ENCODE peak calls at places on chromosomes 11 and 22, in eight cellular contexts. Z, I, K, C, W, L, R and O are unnamed samples.

GRCh38 chr22:50002791-50003190 is 9.8 kb downstream of the IL17REL start:
- DNase-seq in K (no peak), L (no peak), C (no peak), R (no peak), Z (no peak), I (no peak), W (no peak), O (no peak)

GRCh38 chr11:6636480-6636879 is 17.3 kb upstream of the TPP1 start:
- DNase-seq in R (no peak), W (no peak), L (no peak), C (no peak), I (no peak), K (no peak), Z (no peak), O (no peak)

GRCh38 chr22:45574069-45574703 is 71.5 kb downstream of the FBLN1 start:
- DNase-seq in L (no peak), K (no peak), W (no peak), I (no peak), R (no peak), Z (peak), C (no peak), O (no peak)

GRCh38 chr11:12556155-12556554 is 118.1 kb upstream of the TEAD1 start:
- DNase-seq in I (no peak), Z (no peak), L (no peak), R (no peak), K (no peak), C (no peak), W (no peak), O (no peak)

GRCh38 chr11:19359425-19360000 is 118.8 kb upstream of the E2F8 start:
- DNase-seq in Z (no peak), K (no peak), L (no peak), I (no peak), R (no peak), C (no peak), W (no peak), O (no peak)

GRCh38 chr11:75778962-75779361 is 10.4 kb downstream of the DGAT2 start:
- DNase-seq in W (no peak), Z (peak), R (no peak), K (no peak), I (no peak), L (no peak), C (no peak), O (no peak)

GRCh38 chr22:22884888-22885840 is 2.5 kb upstream of the IGLL5 start:
- DNase-seq in R (no peak), Z (peak), K (no peak), I (no peak), L (peak), C (no peak), W (no peak), O (no peak)

GRCh38 chr11:126333142-126333541 is 22.3 kb upstream of the ST3GAL4 start:
- DNase-seq in I (no peak), C (no peak), K (no peak), R (no peak), L (no peak), W (no peak), Z (no peak), O (no peak)

GRCh38 chr22:27719535-27720227 is 81.9 kb downstream of the MN1 start:
- DNase-seq in W (no peak), L (no peak), I (no peak), R (no peak), C (no peak), K (no peak), Z (no peak), O (no peak)

GRCh38 chr11:125390949-125391348 is 105.1 kb downstream of the FEZ1 start:
- DNase-seq in L (no peak), I (no peak), R (no peak), K (peak), Z (no peak), W (no peak), C (no peak), O (no peak)

GRCh38 chr11:90218606-90219005 is 4.2 kb downstream of the CHORDC1 start:
- DNase-seq in C (no peak), K (peak), Z (peak), R (no peak), W (no peak), I (no peak), L (no peak), O (no peak)

GRCh38 chr11:116991491-116991890 is 106.7 kb downstream of the SIK3 start:
- DNase-seq in I (no peak), K (no peak), R (no peak), Z (no peak), W (no peak), C (no peak), L (no peak), O (no peak)

GRCh38 chr11:13777341-13777985 is 109.0 kb downstream of the FAR1 start:
- DNase-seq in Z (no peak), I (no peak), C (no peak), W (no peak), L (no peak), K (peak), R (no peak), O (no peak)

GRCh38 chr11:87036756-87037449 is 831 bp upstream of the TMEM135 start:
- DNase-seq in C (no peak), R (no peak), Z (no peak), L (peak), I (no peak), K (no peak), W (no peak), O (no peak)

GRCh38 chr11:86067230-86068137 is 1.4 kb downstream of the PICALM start:
- DNase-seq in R (peak), C (no peak), Z (no peak), K (no peak), L (no peak), W (peak), I (no peak), O (peak)

GRCh38 chr11:11416502-11416901 is 63.5 kb upstream of the CSNK2A3 start:
- DNase-seq in W (no peak), K (no peak), C (no peak), R (peak), I (no peak), L (no peak), Z (no peak), O (no peak)

GRCh38 chr11:109808569-109808968 is 284.6 kb upstream of the ZC3H12C start:
- DNase-seq in L (no peak), K (no peak), R (no peak), C (no peak), Z (no peak), I (no peak), W (no peak), O (no peak)

GRCh38 chr11:44300881-44301855 is 8.8 kb downstream of the ALX4 start:
- DNase-seq in Z (no peak), L (no peak), K (no peak), C (no peak), I (no peak), W (no peak), R (no peak), O (no peak)

GRCh38 chr11:75350743-75351540 is 519 bp downstream of the ARRB1 start:
- DNase-seq in Z (peak), L (peak), K (peak), C (no peak), R (peak), I (peak), W (peak), O (no peak)

GRCh38 chr11:102390667-102391449 is 43.8 kb downstream of the BIRC2 start:
- DNase-seq in W (peak), K (peak), I (peak), L (peak), R (peak), Z (peak), C (peak), O (peak)

GRCh38 chr11:27390959-27391326 is 27.9 kb upstream of the CCDC34 start:
- DNase-seq in K (no peak), I (no peak), L (no peak), W (no peak), Z (no peak), R (no peak), C (no peak), O (no peak)

GRCh38 chr11:19306570-19306969 is 65.8 kb upstream of the E2F8 start:
- DNase-seq in K (no peak), W (no peak), C (no peak), L (peak), Z (no peak), I (no peak), R (no peak), O (no peak)

GRCh38 chr11:57781529-57781943 is 19.9 kb downstream of the CTNND1 start:
- DNase-seq in I (no peak), R (no peak), C (no peak), K (peak), W (no peak), Z (peak), L (no peak), O (no peak)
- H3K4me3 ChIP-seq in I (no peak), R (no peak), C (no peak), K (no peak), W (no peak), Z (no peak), L (no peak), O (no peak)

GRCh38 chr11:112724194-112724790 is 236.9 kb upstream of the NCAM1 start:
- DNase-seq in C (no peak), K (no peak), Z (no peak), I (no peak), L (no peak), W (no peak), R (no peak), O (no peak)

GRCh38 chr11:112728288-112728687 is 232.9 kb upstream of the NCAM1 start:
- DNase-seq in L (no peak), Z (no peak), I (no peak), K (no peak), C (no peak), R (no peak), W (no peak), O (no peak)

GRCh38 chr11:112728716-112729115 is 232.5 kb upstream of the NCAM1 start:
- DNase-seq in R (no peak), Z (no peak), I (no peak), C (no peak), W (no peak), K (no peak), L (no peak), O (no peak)

GRCh38 chr11:112725636-112726035 is 235.6 kb upstream of the NCAM1 start:
- DNase-seq in K (no peak), L (no peak), I (no peak), Z (no peak), R (no peak), C (no peak), W (no peak), O (no peak)

DNA sequence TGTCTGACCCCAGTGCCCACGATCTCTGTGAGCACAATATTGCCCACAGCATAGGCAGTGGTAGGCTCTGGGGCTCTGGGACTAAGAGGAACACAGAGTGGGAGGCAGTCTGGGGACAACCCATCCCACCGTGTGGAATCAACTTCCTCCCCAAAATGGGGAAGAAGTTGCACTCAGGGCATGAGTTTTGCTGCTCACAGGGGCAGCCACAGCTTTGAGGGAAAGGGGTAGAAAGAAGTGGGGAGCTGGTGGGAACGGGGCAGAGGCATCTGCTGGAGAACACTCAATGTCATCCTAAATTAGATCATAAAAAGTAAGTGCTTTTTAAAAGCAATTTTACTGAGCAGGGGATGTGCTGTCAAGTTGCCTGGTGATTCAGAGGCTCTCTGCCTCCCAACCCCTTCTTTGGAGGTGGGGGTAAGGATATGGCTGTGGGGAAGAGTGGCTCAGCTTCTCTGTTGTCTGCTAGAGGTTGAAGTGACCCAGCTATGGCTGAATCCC is 233.8 kb upstream of the NCAM1 start:
- DNase-seq in K (no peak), I (no peak), W (no peak), R (peak), C (no peak), Z (no peak), L (no peak), O (no peak)
- H3K27ac ChIP-seq in K (no peak), I (no peak), W (no peak), R (no peak), C (no peak), Z (no peak), L (no peak), O (no peak)

DNA sequence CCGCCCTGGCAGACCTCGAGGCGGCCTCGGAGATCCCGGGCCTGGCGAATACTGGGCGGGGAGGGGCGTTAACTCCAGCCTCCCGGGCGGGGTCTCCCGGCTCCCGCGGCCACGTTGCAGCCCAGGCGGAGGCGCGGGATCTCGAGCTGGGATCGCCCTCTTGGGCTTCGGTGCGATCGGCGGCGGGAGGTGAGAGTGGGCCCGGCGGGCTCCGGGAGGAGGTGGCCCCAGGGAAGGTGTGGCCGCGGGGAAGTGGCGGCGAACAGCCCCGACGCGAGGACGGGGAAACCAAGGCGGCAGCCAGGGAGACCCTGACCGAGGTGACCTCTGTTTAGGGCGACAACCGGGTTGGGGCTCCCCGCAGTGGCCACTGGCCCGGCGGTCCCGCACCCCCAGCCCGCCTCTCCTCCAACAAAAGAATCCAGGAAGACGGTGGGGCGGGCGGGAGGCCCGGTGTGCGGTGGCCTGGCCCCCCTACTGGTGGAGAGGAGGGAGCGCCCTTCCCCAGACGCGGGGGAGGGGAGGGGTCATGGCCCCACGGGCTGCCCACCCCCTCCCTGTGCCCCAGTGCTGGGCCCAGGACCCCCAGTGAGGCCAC is at the start of gene PHETA2:
- DNase-seq in Z (peak), L (peak), I (peak), C (no peak), K (peak), R (no peak), W (peak), O (peak)
- H3K4me3 ChIP-seq in Z (peak), L (peak), I (peak), C (peak), K (peak), R (no peak), W (peak), O (peak)

GRCh38 chr11:47183969-47184368 is 2.3 kb downstream of the PACSIN3 start:
- DNase-seq in I (no peak), K (no peak), L (no peak), R (no peak), W (no peak), C (no peak), Z (no peak), O (no peak)
- H3K27ac ChIP-seq in I (no peak), K (no peak), L (peak), R (no peak), W (no peak), C (no peak), Z (no peak), O (no peak)

DNA sequence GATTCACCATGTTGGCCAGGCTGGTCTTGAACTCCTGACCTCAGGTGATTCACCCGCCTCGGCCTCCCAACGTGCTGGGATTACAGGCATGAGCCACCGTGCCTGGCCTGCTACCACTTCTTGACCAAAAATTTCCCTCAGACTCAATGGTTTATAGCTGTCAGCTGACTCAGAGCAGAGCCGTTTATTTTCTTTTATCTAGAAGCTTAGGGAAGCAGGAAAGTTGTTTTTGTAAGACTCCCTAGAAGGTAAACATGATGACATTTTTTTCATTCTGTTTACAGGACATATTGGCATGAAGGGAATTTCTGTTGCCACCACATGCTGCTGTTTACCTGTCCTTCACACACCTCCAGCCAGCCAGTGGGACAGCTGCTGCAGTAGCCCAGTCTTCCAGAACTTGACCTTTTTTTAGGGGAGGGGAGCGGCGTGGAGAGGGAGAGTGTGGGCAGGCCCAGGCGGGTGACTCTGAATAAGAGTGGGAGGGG is 56.1 kb upstream of the PTPRJ start:
- DNase-seq in Z (no peak), R (no peak), K (no peak), L (peak), W (no peak), C (no peak), I (no peak), O (no peak)
- H3K4me3 ChIP-seq in Z (no peak), R (no peak), K (no peak), L (no peak), W (no peak), C (no peak), I (no peak), O (no peak)

GRCh38 chr11:118939948-118940598 is 14.3 kb upstream of the BCL9L start:
- DNase-seq in R (peak), Z (peak), K (peak), L (no peak), I (peak), W (peak), C (no peak), O (peak)
- H3K27ac ChIP-seq in R (peak), Z (no peak), K (no peak), L (no peak), I (no peak), W (no peak), C (no peak), O (peak)

GRCh38 chr11:776459-777287 is 614 bp downstream of the GATD1 start:
- DNase-seq in W (no peak), C (no peak), I (no peak), Z (peak), R (peak), K (peak), L (no peak), O (peak)

GRCh38 chr11:773830-774229 is 3.5 kb downstream of the GATD1 start:
- DNase-seq in R (no peak), L (no peak), W (no peak), K (peak), Z (no peak), I (no peak), C (no peak), O (no peak)

GRCh38 chr11:773425-773824 is 3.9 kb downstream of the GATD1 start:
- DNase-seq in R (no peak), I (no peak), W (no peak), C (no peak), K (peak), Z (no peak), L (no peak), O (no peak)

GRCh38 chr11:772429-773390 is 4.6 kb downstream of the GATD1 start:
- DNase-seq in I (no peak), C (no peak), Z (peak), L (peak), K (peak), R (no peak), W (no peak), O (no peak)

GRCh38 chr11:774873-775592 is 2.3 kb downstream of the GATD1 start:
- DNase-seq in R (no peak), C (no peak), W (no peak), K (peak), L (no peak), I (no peak), Z (peak), O (no peak)
- H3K4me3 ChIP-seq in R (peak), C (no peak), W (no peak), K (no peak), L (no peak), I (no peak), Z (no peak), O (no peak)